ENCODE peak calls at places on chromosomes 7 and 10, in eight cellular contexts. Z is GM06990, K is GM23338, M is ovary, L is heart right ventricle, O is tibial nerve, H is pancreas, E is psoas muscle. C is an unnamed sample.
A peak's percentile ranks its signal among the peaks of the same experiment; 100 is the strongest.

GRCh38 chr10:101897633-101898032 is 54.0 kb upstream of the KCNIP2 start:
- DNase-seq in H (no peak), M (no peak), L (peak; percentile 22), K (no peak), Z (no peak), O (no peak), E (no peak), C (no peak)

GRCh38 chr7:155584763-155585531 is 38.6 kb upstream of the CNPY1 start:
- DNase-seq in Z (no peak), E (no peak), K (no peak), O (peak; percentile 18), L (no peak), M (no peak), H (no peak), C (no peak)

GRCh38 chr10:131549116-131549515 is 237.6 kb upstream of the TCERG1L start:
- DNase-seq in E (no peak), Z (no peak), M (no peak), O (no peak), K (no peak), L (no peak), H (no peak), C (no peak)

GRCh38 chr10:10007972-10008371 is 1009.7 kb upstream of the CELF2 start:
- DNase-seq in L (no peak), H (no peak), O (no peak), M (no peak), E (no peak), Z (peak; percentile 14), K (no peak), C (peak; percentile 6)

GRCh38 chr10:95505084-95505610 is 56.0 kb downstream of the SORBS1 start:
- DNase-seq in H (no peak), L (no peak), M (no peak), O (no peak), Z (no peak), E (no peak), K (no peak), C (no peak)

GRCh38 chr10:101006593-101007098 is 7.0 kb downstream of the LZTS2 start:
- DNase-seq in K (no peak), E (no peak), Z (no peak), L (no peak), O (no peak), M (no peak), H (no peak), C (no peak)

GRCh38 chr10:26292058-26292457 is 75.5 kb downstream of the GAD2 start:
- DNase-seq in M (no peak), L (no peak), H (no peak), O (no peak), K (no peak), Z (no peak), E (no peak), C (no peak)

GRCh38 chr10:98267069-98267893 is 713 bp downstream of the LOXL4 start:
- DNase-seq in Z (no peak), E (no peak), H (no peak), K (no peak), O (no peak), M (peak; percentile 44), L (no peak), C (no peak)

GRCh38 chr10:132984801-132985545 is 42.6 kb upstream of the CFAP46 start:
- DNase-seq in Z (no peak), O (no peak), H (peak; percentile 45), E (no peak), L (no peak), M (no peak), K (peak; percentile 62), C (no peak)

GRCh38 chr10:34295142-34295548 is 520.0 kb downstream of the PARD3 start:
- DNase-seq in H (no peak), E (no peak), M (no peak), K (no peak), O (no peak), Z (no peak), L (no peak), C (no peak)

GRCh38 chr10:14422431-14422830 is 91.7 kb upstream of the FRMD4A start:
- DNase-seq in Z (no peak), O (no peak), H (no peak), L (no peak), M (no peak), K (no peak), E (no peak), C (no peak)

GRCh38 chr7:774161-775109 is 47.4 kb upstream of the PRKAR1B start:
- DNase-seq in O (peak; percentile 41), H (peak; percentile 89), E (peak; percentile 56), L (no peak), Z (peak; percentile 56), K (peak; percentile 83), M (peak; percentile 68), C (no peak)

GRCh38 chr10:61481597-61481996 is 28.4 kb upstream of the TMEM26 start:
- DNase-seq in E (no peak), L (no peak), K (peak; percentile 34), H (no peak), O (no peak), M (no peak), Z (no peak), C (no peak)

GRCh38 chr10:16565604-16566003 is 43.9 kb upstream of the C1QL3 start:
- DNase-seq in L (no peak), K (no peak), Z (no peak), E (no peak), O (no peak), H (no peak), M (no peak), C (no peak)

GRCh38 chr7:104625956-104626355 is 297.6 kb downstream of the LHFPL3 start:
- DNase-seq in M (no peak), L (no peak), H (no peak), O (no peak), E (no peak), Z (no peak), K (no peak), C (no peak)

GRCh38 chr7:140209866-140210609 is 33.3 kb upstream of the KDM7A start:
- DNase-seq in K (no peak), Z (peak; percentile 82), O (no peak), H (no peak), M (no peak), L (no peak), E (no peak), C (no peak)

GRCh38 chr10:73867126-73867807 is 7.1 kb downstream of the CAMK2G start:
- DNase-seq in H (no peak), O (no peak), K (peak; percentile 62), E (no peak), Z (no peak), L (no peak), M (no peak), C (no peak)

GRCh38 chr7:93159490-93159889 is 11.3 kb upstream of the SAMD9L start:
- DNase-seq in H (no peak), L (no peak), O (no peak), M (no peak), K (no peak), E (no peak), Z (no peak), C (no peak)

GRCh38 chr10:118781536-118781935 is 26.8 kb upstream of the CACUL1 start:
- DNase-seq in E (no peak), L (no peak), O (no peak), Z (no peak), H (no peak), M (no peak), K (no peak), C (no peak)

GRCh38 chr10:33122014-33122788 is 164.2 kb upstream of the ITGB1 start:
- DNase-seq in E (no peak), Z (no peak), H (no peak), O (no peak), M (peak; percentile 27), K (no peak), L (no peak), C (no peak)

GRCh38 chr7:17939111-17939669 is 1.1 kb downstream of the SNX13 start:
- DNase-seq in E (no peak), M (no peak), H (no peak), K (no peak), Z (no peak), L (no peak), O (no peak), C (no peak)

GRCh38 chr7:114086906-114087651 is 168.3 kb upstream of the PPP1R3A start:
- DNase-seq in M (peak; percentile 38), K (peak; percentile 52), H (peak; percentile 72), L (no peak), Z (no peak), O (peak; percentile 30), E (no peak), C (no peak)

GRCh38 chr10:126565456-126565855 is 105.0 kb downstream of the C10orf90 start:
- DNase-seq in H (no peak), O (no peak), Z (no peak), L (no peak), E (no peak), K (no peak), M (no peak), C (no peak)

GRCh38 chr10:1074063-1074747 is 18.0 kb downstream of the WDR37 start:
- DNase-seq in O (no peak), H (no peak), M (no peak), Z (no peak), L (no peak), K (peak; percentile 28), E (no peak), C (no peak)
- H3K4me3 ChIP-seq in O (no peak overlapping the region), H (no peak overlapping the region), M (no peak overlapping the region), Z (no peak overlapping the region), L (no peak overlapping the region), K (no peak overlapping the region), E (no peak overlapping the region), C (no peak overlapping the region)

GRCh38 chr10:76149602-76150138 is 718.2 kb downstream of the LRMDA start:
- DNase-seq in O (no peak), H (no peak), L (no peak), M (no peak), Z (no peak), K (peak; percentile 36), E (no peak), C (no peak)

GRCh38 chr10:76150886-76151288 is 719.5 kb downstream of the LRMDA start:
- DNase-seq in L (no peak), K (no peak), H (no peak), O (no peak), Z (no peak), E (no peak), M (no peak), C (no peak)

GRCh38 chr10:76150139-76150885 is 718.9 kb downstream of the LRMDA start:
- DNase-seq in O (no peak), K (peak; percentile 48), H (no peak), Z (no peak), L (no peak), M (peak; percentile 28), E (no peak), C (no peak)

GRCh38 chr10:76152186-76152585 is 720.8 kb downstream of the LRMDA start:
- DNase-seq in Z (no peak), E (no peak), L (no peak), H (no peak), M (no peak), K (no peak), O (no peak), C (no peak)

GRCh38 chr10:76149182-76149581 is 717.8 kb downstream of the LRMDA start:
- DNase-seq in E (no peak), L (no peak), H (no peak), Z (no peak), M (no peak), O (no peak), K (no peak), C (no peak)
- H3K4me3 ChIP-seq in E (no peak overlapping the region), L (no peak overlapping the region), H (no peak overlapping the region), Z (no peak overlapping the region), M (no peak overlapping the region), O (no peak overlapping the region), K (peak overlapping the region; percentile 14), C (no peak overlapping the region)

GRCh38 chr10:11163990-11164805 is 146.5 kb downstream of the CELF2 start:
- DNase-seq in Z (no peak), E (no peak), K (no peak), O (no peak), L (no peak), M (no peak), H (no peak), C (no peak)
- H3K4me3 ChIP-seq in Z (peak overlapping the region; percentile 82), E (peak overlapping the region; percentile 64), K (peak overlapping the region; percentile 93), O (peak overlapping the region; percentile 2), L (peak overlapping the region; percentile 49), M (peak overlapping the region; percentile 68), H (no peak overlapping the region), C (peak overlapping the region; percentile 84)

GRCh38 chr10:69125554-69125953 is 1.6 kb downstream of the VPS26A start:
- DNase-seq in Z (no peak), H (no peak), M (no peak), L (no peak), O (no peak), K (no peak), E (no peak), C (no peak)
- H3K4me3 ChIP-seq in Z (no peak overlapping the region), H (no peak overlapping the region), M (peak overlapping the region; percentile 91), L (no peak overlapping the region), O (no peak overlapping the region), K (peak overlapping the region; percentile 93), E (peak overlapping the region; percentile 93), C (no peak overlapping the region)